ENCODE peak calls at places on chromosomes 7 and 10, in five cellular contexts. W is K562, Y is SK-N-SH, A is HepG2, O is GM12878. K is an unnamed sample.

GRCh38 chr10:132307823-132308587 is at the start of gene STK32C:
- DNase-seq in A (peak; percentile 68), Y (peak; percentile 100), W (peak; percentile 96), O (no peak), K (peak; percentile 86)

GRCh38 chr7:139328375-139328774 is 12.8 kb upstream of the FMC1 start:
- DNase-seq in O (no peak), W (no peak), A (no peak), Y (no peak), K (no peak)

GRCh38 chr7:31651234-31651633 is 35.8 kb upstream of the PPP1R17 start:
- DNase-seq in A (no peak), O (no peak), W (no peak), Y (no peak), K (peak; percentile 5)

GRCh38 chr10:74683621-74684114 is 142.7 kb upstream of the KAT6B start:
- DNase-seq in O (no peak), Y (no peak), A (peak; percentile 9), W (no peak), K (no peak)

GRCh38 chr10:122232781-122233180 is 38.3 kb upstream of the BTBD16 start:
- DNase-seq in A (no peak), W (no peak), Y (no peak), O (no peak), K (no peak)

GRCh38 chr10:119346063-119346835 is 138.9 kb downstream of the GRK5 start:
- DNase-seq in O (no peak), W (no peak), A (no peak), Y (peak; percentile 74), K (no peak)

GRCh38 chr10:104780946-104781345 is 139.9 kb downstream of the SORCS3 start:
- DNase-seq in Y (no peak), A (no peak), O (no peak), W (no peak), K (no peak)

GRCh38 chr10:125550362-125550761 is 132.6 kb downstream of the TEX36 start:
- DNase-seq in Y (no peak), A (no peak), O (no peak), W (no peak), K (no peak)

GRCh38 chr10:124342821-124343170 is 75.9 kb downstream of the OAT start:
- DNase-seq in W (no peak), O (no peak), A (no peak), Y (no peak), K (no peak)

GRCh38 chr7:117278040-117278439 is 44.8 kb downstream of the WNT2 start:
- DNase-seq in W (no peak), A (no peak), Y (no peak), O (no peak), K (no peak)

GRCh38 chr7:44046321-44047061 is 2.0 kb downstream of the DBNL start:
- DNase-seq in O (peak; percentile 76), A (no peak), Y (no peak), W (peak; percentile 9), K (no peak)

GRCh38 chr7:16223963-16224707 is 197.2 kb downstream of the CRPPA start:
- DNase-seq in Y (no peak), O (no peak), W (no peak), A (no peak), K (no peak)

DNA sequence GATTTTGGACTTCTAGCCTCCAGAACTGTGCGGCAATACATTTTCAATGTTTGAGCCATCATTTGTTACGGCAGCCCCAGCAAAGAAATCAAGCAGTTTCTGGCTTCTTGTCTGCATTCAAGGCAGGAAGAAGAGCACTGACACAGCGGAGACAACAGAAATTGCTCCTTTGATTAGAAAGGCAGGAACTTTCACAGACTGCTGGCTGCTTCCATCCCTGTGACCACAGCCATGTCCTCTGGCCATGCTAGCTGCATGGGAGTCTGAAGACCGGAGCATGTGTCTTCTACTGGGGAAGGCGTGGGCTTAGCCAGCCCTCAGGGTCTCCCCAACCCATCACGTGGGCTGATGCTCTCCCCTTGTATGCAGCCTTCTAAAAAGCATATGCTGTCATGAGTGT is 19.1 kb downstream of the C10orf71 start:
- DNase-seq in O (no peak), A (no peak), W (no peak), Y (no peak), K (no peak)
- TF ChIP-seq RFX5 in O (no peak), A (no peak), W (no peak), Y (no peak), K (no peak)

GRCh38 chr7:140476698-140477261 is 2.5 kb downstream of the MKRN1 start:
- DNase-seq in Y (no peak), O (no peak), W (peak; percentile 42), A (no peak), K (no peak)

GRCh38 chr7:140479062-140479738 is at the start of gene MKRN1:
- DNase-seq in Y (peak; percentile 99), A (peak; percentile 93), O (peak; percentile 83), W (peak; percentile 100), K (peak; percentile 97)

GRCh38 chr7:140478361-140479061 is 794 bp downstream of the MKRN1 start:
- DNase-seq in W (no peak), Y (peak; percentile 84), A (no peak), O (no peak), K (no peak)

GRCh38 chr7:140475747-140476333 is 3.5 kb downstream of the MKRN1 start:
- DNase-seq in W (peak; percentile 50), A (peak; percentile 46), Y (peak; percentile 70), O (no peak), K (no peak)

GRCh38 chr7:140479739-140480084 is 407 bp upstream of the MKRN1 start:
- DNase-seq in Y (no peak), W (no peak), A (no peak), O (no peak), K (no peak)
- TF ChIP-seq GABPA in Y (no peak), W (no peak), A (no peak), O (no peak), K (no peak)

GRCh38 chr7:1744296-1745017 is 74.4 kb downstream of the ELFN1 start:
- DNase-seq in A (no peak), W (no peak), Y (no peak), O (no peak), K (no peak)

GRCh38 chr7:1742555-1743303 is 72.7 kb downstream of the ELFN1 start:
- DNase-seq in A (no peak), W (peak; percentile 57), Y (peak; percentile 94), O (no peak), K (no peak)

GRCh38 chr7:1741751-1742554 is 71.9 kb downstream of the ELFN1 start:
- DNase-seq in W (peak; percentile 90), A (no peak), Y (peak; percentile 61), O (no peak), K (no peak)

GRCh38 chr7:1745018-1745532 is 75.0 kb downstream of the ELFN1 start:
- DNase-seq in A (no peak), Y (no peak), W (no peak), O (no peak), K (no peak)

DNA sequence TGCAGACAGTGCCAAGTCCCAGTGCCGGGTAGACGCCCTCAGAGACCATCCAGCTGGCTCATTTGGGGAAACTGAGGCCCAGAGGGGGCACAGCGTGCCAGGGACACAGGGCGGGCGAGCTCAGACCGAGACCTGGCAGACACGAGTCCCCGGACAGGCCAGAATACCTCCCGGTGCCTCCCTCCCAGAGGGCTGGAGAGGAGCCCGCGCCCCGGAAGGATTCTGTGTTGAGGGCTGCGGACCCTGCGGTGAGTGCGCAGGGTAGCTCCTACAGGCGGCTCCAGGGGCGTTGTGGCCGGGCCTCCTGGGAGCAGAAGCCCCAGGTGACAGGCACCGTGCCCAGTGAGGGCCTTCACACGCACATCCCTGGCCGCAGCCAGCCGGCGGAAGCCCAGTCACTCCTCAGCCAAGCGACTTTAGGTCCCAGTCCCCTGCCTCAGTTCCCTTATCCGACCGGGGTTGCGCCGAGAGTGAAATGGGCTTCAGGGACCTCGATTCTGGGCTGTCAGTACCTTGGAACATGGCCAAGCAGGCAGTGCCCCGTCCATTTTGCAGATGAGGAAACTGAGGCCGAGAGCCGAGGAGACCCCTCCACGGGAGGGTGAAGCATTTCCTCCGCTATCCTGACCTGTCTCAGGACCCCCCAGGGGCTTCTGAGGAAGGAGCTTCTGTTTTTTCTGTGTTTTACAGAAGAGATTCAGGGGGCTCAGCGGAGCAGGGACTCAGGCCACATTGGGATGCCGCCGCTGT is 73.6 kb downstream of the ELFN1 start:
- DNase-seq in W (no peak), O (no peak), Y (peak; percentile 66), A (no peak), K (no peak)
- TF ChIP-seq RFX5 in W (no peak), O (no peak), Y (no peak), A (no peak), K (no peak)

GRCh38 chr10:73159038-73159648 is 8.7 kb downstream of the ECD start:
- DNase-seq in Y (peak; percentile 59), O (peak; percentile 30), W (peak; percentile 58), A (peak; percentile 59), K (peak; percentile 3)
- TF ChIP-seq GABPA in Y (no peak), O (no peak), W (no peak), A (no peak), K (no peak)

GRCh38 chr10:130300608-130301025 is 164.4 kb downstream of the GLRX3 start:
- DNase-seq in Y (no peak), O (no peak), W (no peak), A (no peak), K (no peak)

GRCh38 chr10:130301026-130301892 is 165.1 kb downstream of the GLRX3 start:
- DNase-seq in W (no peak), Y (no peak), O (no peak), A (no peak), K (no peak)
- TF ChIP-seq RFX5 in W (no peak), Y (no peak), O (no peak), A (no peak), K (no peak)

DNA sequence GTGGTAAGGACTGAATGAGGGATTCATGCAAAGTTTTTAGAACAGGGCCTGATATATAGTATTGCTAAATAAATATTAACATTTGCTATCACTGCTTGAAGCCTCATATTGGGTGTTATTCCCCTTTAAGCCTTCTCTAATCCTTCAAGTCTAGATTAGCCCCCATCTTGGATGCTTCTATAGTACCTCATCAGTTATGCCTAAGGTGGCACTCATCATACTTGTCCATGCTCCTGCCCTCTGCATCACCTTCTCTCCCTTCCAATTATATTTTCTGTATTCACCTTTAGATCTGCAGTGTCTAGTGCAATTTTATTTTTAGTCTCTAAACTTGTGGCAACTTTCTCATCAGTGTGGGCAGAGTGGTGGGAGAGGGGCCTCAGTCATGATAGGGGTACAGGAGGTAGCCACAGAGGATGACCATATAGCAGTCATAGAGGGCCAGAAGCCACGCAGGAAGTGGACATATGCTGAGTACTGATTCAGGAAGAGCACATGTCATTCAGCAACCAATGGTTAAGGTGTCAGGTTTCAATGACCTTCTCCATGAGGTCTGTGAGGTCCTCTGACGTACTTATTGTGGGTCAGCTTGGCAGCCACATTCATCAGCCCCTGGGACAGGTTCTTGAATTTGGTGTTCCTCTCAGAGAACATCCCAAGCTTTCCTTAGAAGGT is 2.5 kb downstream of the ENTPD1 start:
- DNase-seq in Y (no peak), A (no peak), O (peak; percentile 92), W (peak; percentile 8), K (no peak)
- TF ChIP-seq GABPA in Y (no peak), A (no peak), O (peak; percentile 47), W (peak; percentile 47), K (no peak)

DNA sequence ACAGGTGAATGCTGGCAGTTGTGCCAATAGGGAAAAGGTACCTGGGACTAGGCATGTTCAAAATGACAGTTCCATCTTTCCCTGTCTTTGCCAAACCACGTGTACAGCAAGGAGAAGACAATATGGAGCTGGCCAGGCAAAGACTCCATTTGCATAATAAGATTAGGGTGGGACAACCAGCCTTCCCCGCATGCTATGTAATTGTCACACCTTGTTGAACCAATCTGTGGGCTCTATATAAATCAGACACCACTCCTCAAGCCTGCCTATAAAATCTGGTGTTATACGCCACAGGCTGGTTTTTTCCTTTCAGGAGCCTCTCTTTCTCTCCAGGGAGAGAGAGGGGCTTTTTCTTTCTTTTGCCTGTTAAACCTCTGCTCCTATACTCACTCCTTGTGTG is 11.0 kb upstream of the NUB1 start:
- DNase-seq in Y (no peak), O (no peak), W (no peak), A (no peak), K (no peak)
- TF ChIP-seq RFX5 in Y (no peak), O (no peak), W (no peak), A (no peak), K (no peak)